ENCODE peak calls at places on chromosome 7, in nine cellular contexts. One of them, this sample, is unnamed.

GRCh38 chr7:92785923-92786322 is 50.5 kb downstream of the CDK6 start:
- DNase-seq in heart right ventricle: no peak
- DNase-seq in effector memory CD4-positive, alpha-beta T cell: no peak
- DNase-seq in fibroblast of the aortic adventitia: peak
- DNase-seq in foreskin fibroblast: no peak
- DNase-seq in kidney: no peak
- DNase-seq in adrenal gland: no peak
- DNase-seq in choroid plexus epithelial cell: peak
- DNase-seq in dorsolateral prefrontal cortex: no peak
- DNase-seq in this sample: no peak

GRCh38 chr7:154231732-154232131 is 179.5 kb downstream of the DPP6 start:
- DNase-seq in foreskin fibroblast: no peak
- DNase-seq in fibroblast of the aortic adventitia: no peak
- DNase-seq in dorsolateral prefrontal cortex: no peak
- DNase-seq in adrenal gland: no peak
- DNase-seq in effector memory CD4-positive, alpha-beta T cell: no peak
- DNase-seq in kidney: no peak
- DNase-seq in choroid plexus epithelial cell: no peak
- DNase-seq in heart right ventricle: no peak
- DNase-seq in this sample: no peak

GRCh38 chr7:63009771-63010170 is 988.9 kb upstream of the ZNF722 start:
- DNase-seq in choroid plexus epithelial cell: no peak
- DNase-seq in foreskin fibroblast: no peak
- DNase-seq in dorsolateral prefrontal cortex: no peak
- DNase-seq in heart right ventricle: no peak
- DNase-seq in fibroblast of the aortic adventitia: no peak
- DNase-seq in adrenal gland: no peak
- DNase-seq in effector memory CD4-positive, alpha-beta T cell: no peak
- DNase-seq in kidney: no peak
- DNase-seq in this sample: no peak

GRCh38 chr7:127708788-127709187 is 56.8 kb downstream of the SND1 start:
- DNase-seq in adrenal gland: peak
- DNase-seq in kidney: no peak
- DNase-seq in fibroblast of the aortic adventitia: peak
- DNase-seq in foreskin fibroblast: peak
- DNase-seq in dorsolateral prefrontal cortex: no peak
- DNase-seq in heart right ventricle: peak
- DNase-seq in choroid plexus epithelial cell: peak
- DNase-seq in effector memory CD4-positive, alpha-beta T cell: peak
- DNase-seq in this sample: peak

GRCh38 chr7:71173955-71174354 is 42.0 kb downstream of the GALNT17 start:
- DNase-seq in foreskin fibroblast: no peak
- DNase-seq in adrenal gland: no peak
- DNase-seq in fibroblast of the aortic adventitia: peak
- DNase-seq in heart right ventricle: peak
- DNase-seq in choroid plexus epithelial cell: peak
- DNase-seq in effector memory CD4-positive, alpha-beta T cell: no peak
- DNase-seq in kidney: no peak
- DNase-seq in dorsolateral prefrontal cortex: no peak
- DNase-seq in this sample: peak

GRCh38 chr7:93697901-93698300 is 123.4 kb upstream of the CALCR start:
- DNase-seq in fibroblast of the aortic adventitia: no peak
- DNase-seq in choroid plexus epithelial cell: no peak
- DNase-seq in heart right ventricle: no peak
- DNase-seq in dorsolateral prefrontal cortex: no peak
- DNase-seq in foreskin fibroblast: no peak
- DNase-seq in kidney: no peak
- DNase-seq in effector memory CD4-positive, alpha-beta T cell: no peak
- DNase-seq in adrenal gland: no peak
- DNase-seq in this sample: no peak

GRCh38 chr7:40133561-40134427 is 628 bp downstream of the MPLKIP start:
- DNase-seq in adrenal gland: no peak
- DNase-seq in heart right ventricle: no peak
- DNase-seq in choroid plexus epithelial cell: peak
- DNase-seq in dorsolateral prefrontal cortex: no peak
- DNase-seq in fibroblast of the aortic adventitia: peak
- DNase-seq in kidney: no peak
- DNase-seq in effector memory CD4-positive, alpha-beta T cell: no peak
- DNase-seq in foreskin fibroblast: no peak
- DNase-seq in this sample: no peak

GRCh38 chr7:131359136-131359776 is 31.6 kb downstream of the MKLN1 start:
- DNase-seq in dorsolateral prefrontal cortex: no peak
- DNase-seq in fibroblast of the aortic adventitia: peak
- DNase-seq in foreskin fibroblast: no peak
- DNase-seq in adrenal gland: no peak
- DNase-seq in choroid plexus epithelial cell: no peak
- DNase-seq in effector memory CD4-positive, alpha-beta T cell: no peak
- DNase-seq in kidney: no peak
- DNase-seq in heart right ventricle: no peak
- DNase-seq in this sample: no peak

GRCh38 chr7:12436126-12436525 is 32.5 kb upstream of the VWDE start:
- DNase-seq in adrenal gland: no peak
- DNase-seq in heart right ventricle: no peak
- DNase-seq in fibroblast of the aortic adventitia: no peak
- DNase-seq in kidney: no peak
- DNase-seq in choroid plexus epithelial cell: no peak
- DNase-seq in foreskin fibroblast: peak
- DNase-seq in dorsolateral prefrontal cortex: no peak
- DNase-seq in effector memory CD4-positive, alpha-beta T cell: no peak
- DNase-seq in this sample: no peak

GRCh38 chr7:28921822-28922221 is 36.3 kb downstream of the TRIL start:
- DNase-seq in heart right ventricle: peak
- DNase-seq in adrenal gland: peak
- DNase-seq in choroid plexus epithelial cell: peak
- DNase-seq in dorsolateral prefrontal cortex: no peak
- DNase-seq in fibroblast of the aortic adventitia: peak
- DNase-seq in foreskin fibroblast: peak
- DNase-seq in kidney: no peak
- DNase-seq in effector memory CD4-positive, alpha-beta T cell: no peak
- DNase-seq in this sample: peak

GRCh38 chr7:121714559-121715303 is 158.2 kb upstream of the PTPRZ1 start:
- DNase-seq in dorsolateral prefrontal cortex: no peak
- DNase-seq in adrenal gland: no peak
- DNase-seq in heart right ventricle: no peak
- DNase-seq in choroid plexus epithelial cell: no peak
- DNase-seq in fibroblast of the aortic adventitia: no peak
- DNase-seq in effector memory CD4-positive, alpha-beta T cell: no peak
- DNase-seq in kidney: no peak
- DNase-seq in foreskin fibroblast: no peak
- DNase-seq in this sample: no peak

GRCh38 chr7:105693576-105693975 is 112.3 kb upstream of the EFCAB10 start:
- DNase-seq in dorsolateral prefrontal cortex: no peak
- DNase-seq in fibroblast of the aortic adventitia: no peak
- DNase-seq in effector memory CD4-positive, alpha-beta T cell: no peak
- DNase-seq in choroid plexus epithelial cell: no peak
- DNase-seq in adrenal gland: no peak
- DNase-seq in foreskin fibroblast: no peak
- DNase-seq in kidney: no peak
- DNase-seq in heart right ventricle: no peak
- DNase-seq in this sample: no peak

GRCh38 chr7:105691692-105692564 is 110.6 kb upstream of the EFCAB10 start:
- DNase-seq in kidney: peak
- DNase-seq in adrenal gland: peak
- DNase-seq in dorsolateral prefrontal cortex: peak
- DNase-seq in effector memory CD4-positive, alpha-beta T cell: peak
- DNase-seq in heart right ventricle: peak
- DNase-seq in choroid plexus epithelial cell: peak
- DNase-seq in foreskin fibroblast: peak
- DNase-seq in fibroblast of the aortic adventitia: peak
- DNase-seq in this sample: peak

GRCh38 chr7:105689093-105689819 is 108.0 kb upstream of the EFCAB10 start:
- DNase-seq in choroid plexus epithelial cell: no peak
- DNase-seq in adrenal gland: no peak
- DNase-seq in heart right ventricle: no peak
- DNase-seq in foreskin fibroblast: no peak
- DNase-seq in dorsolateral prefrontal cortex: no peak
- DNase-seq in kidney: no peak
- DNase-seq in fibroblast of the aortic adventitia: no peak
- DNase-seq in effector memory CD4-positive, alpha-beta T cell: no peak
- DNase-seq in this sample: no peak

GRCh38 chr7:105690286-105690915 is 109.1 kb upstream of the EFCAB10 start:
- DNase-seq in adrenal gland: no peak
- DNase-seq in effector memory CD4-positive, alpha-beta T cell: no peak
- DNase-seq in foreskin fibroblast: no peak
- DNase-seq in dorsolateral prefrontal cortex: no peak
- DNase-seq in heart right ventricle: no peak
- DNase-seq in kidney: no peak
- DNase-seq in fibroblast of the aortic adventitia: no peak
- DNase-seq in choroid plexus epithelial cell: no peak
- DNase-seq in this sample: no peak

GRCh38 chr7:105691029-105691691 is 109.9 kb upstream of the EFCAB10 start:
- DNase-seq in dorsolateral prefrontal cortex: no peak
- DNase-seq in choroid plexus epithelial cell: peak
- DNase-seq in heart right ventricle: peak
- DNase-seq in effector memory CD4-positive, alpha-beta T cell: no peak
- DNase-seq in kidney: no peak
- DNase-seq in foreskin fibroblast: peak
- DNase-seq in adrenal gland: no peak
- DNase-seq in fibroblast of the aortic adventitia: peak
- DNase-seq in this sample: peak
- H3K4me3 ChIP-seq in dorsolateral prefrontal cortex: peak
- H3K4me3 ChIP-seq in choroid plexus epithelial cell: peak
- H3K4me3 ChIP-seq in heart right ventricle: peak
- H3K4me3 ChIP-seq in effector memory CD4-positive, alpha-beta T cell: peak
- H3K4me3 ChIP-seq in kidney: peak
- H3K4me3 ChIP-seq in foreskin fibroblast: peak
- H3K4me3 ChIP-seq in adrenal gland: no peak
- H3K4me3 ChIP-seq in fibroblast of the aortic adventitia: peak
- H3K4me3 ChIP-seq in this sample: peak

GRCh38 chr7:128741491-128741890 is 2.3 kb downstream of the CALU start:
- DNase-seq in effector memory CD4-positive, alpha-beta T cell: no peak
- DNase-seq in heart right ventricle: no peak
- DNase-seq in fibroblast of the aortic adventitia: peak
- DNase-seq in foreskin fibroblast: no peak
- DNase-seq in dorsolateral prefrontal cortex: no peak
- DNase-seq in choroid plexus epithelial cell: no peak
- DNase-seq in adrenal gland: no peak
- DNase-seq in kidney: no peak
- DNase-seq in this sample: no peak

GRCh38 chr7:128742206-128742605 is 3.0 kb downstream of the CALU start:
- DNase-seq in fibroblast of the aortic adventitia: peak
- DNase-seq in foreskin fibroblast: peak
- DNase-seq in kidney: no peak
- DNase-seq in effector memory CD4-positive, alpha-beta T cell: no peak
- DNase-seq in choroid plexus epithelial cell: peak
- DNase-seq in adrenal gland: no peak
- DNase-seq in heart right ventricle: no peak
- DNase-seq in dorsolateral prefrontal cortex: no peak
- DNase-seq in this sample: no peak

GRCh38 chr7:128739990-128740682 is 977 bp downstream of the CALU start:
- DNase-seq in fibroblast of the aortic adventitia: peak
- DNase-seq in choroid plexus epithelial cell: no peak
- DNase-seq in effector memory CD4-positive, alpha-beta T cell: no peak
- DNase-seq in foreskin fibroblast: no peak
- DNase-seq in kidney: no peak
- DNase-seq in adrenal gland: no peak
- DNase-seq in dorsolateral prefrontal cortex: no peak
- DNase-seq in heart right ventricle: no peak
- DNase-seq in this sample: no peak

GRCh38 chr7:128739048-128739962 is at the start of gene CALU:
- DNase-seq in effector memory CD4-positive, alpha-beta T cell: peak
- DNase-seq in foreskin fibroblast: peak
- DNase-seq in heart right ventricle: peak
- DNase-seq in kidney: peak
- DNase-seq in dorsolateral prefrontal cortex: peak
- DNase-seq in adrenal gland: peak
- DNase-seq in choroid plexus epithelial cell: peak
- DNase-seq in fibroblast of the aortic adventitia: peak
- DNase-seq in this sample: peak

GRCh38 chr7:128740996-128741395 is 1.8 kb downstream of the CALU start:
- DNase-seq in choroid plexus epithelial cell: peak
- DNase-seq in foreskin fibroblast: peak
- DNase-seq in kidney: no peak
- DNase-seq in adrenal gland: no peak
- DNase-seq in dorsolateral prefrontal cortex: no peak
- DNase-seq in heart right ventricle: peak
- DNase-seq in fibroblast of the aortic adventitia: peak
- DNase-seq in effector memory CD4-positive, alpha-beta T cell: no peak
- DNase-seq in this sample: no peak
- H3K4me3 ChIP-seq in choroid plexus epithelial cell: peak
- H3K4me3 ChIP-seq in foreskin fibroblast: peak
- H3K4me3 ChIP-seq in kidney: no peak
- H3K4me3 ChIP-seq in adrenal gland: no peak
- H3K4me3 ChIP-seq in dorsolateral prefrontal cortex: peak
- H3K4me3 ChIP-seq in heart right ventricle: peak
- H3K4me3 ChIP-seq in fibroblast of the aortic adventitia: peak
- H3K4me3 ChIP-seq in effector memory CD4-positive, alpha-beta T cell: no peak
- H3K4me3 ChIP-seq in this sample: no peak

DNA sequence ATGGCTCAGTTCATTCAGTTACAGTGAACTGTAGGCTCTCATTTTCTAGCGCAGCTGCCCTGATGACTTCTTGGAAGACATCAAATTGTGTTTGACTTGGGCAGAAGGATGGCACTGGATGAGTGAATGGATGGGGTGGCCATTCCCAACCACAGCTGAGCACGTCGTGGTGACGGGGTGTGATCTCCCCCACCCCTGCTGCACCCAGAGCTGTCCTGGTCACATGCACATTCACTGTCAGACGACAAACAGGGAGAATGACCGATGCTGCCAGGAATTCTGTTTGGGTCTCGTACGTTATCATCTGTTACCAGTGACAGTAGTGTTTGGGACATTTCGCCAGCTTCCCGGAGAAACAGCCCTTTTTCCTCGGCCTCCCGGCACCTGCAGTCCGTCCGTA is 623.2 kb downstream of the SDK1 start:
- DNase-seq in fibroblast of the aortic adventitia: no peak
- DNase-seq in heart right ventricle: no peak
- DNase-seq in dorsolateral prefrontal cortex: no peak
- DNase-seq in choroid plexus epithelial cell: no peak
- DNase-seq in adrenal gland: no peak
- DNase-seq in foreskin fibroblast: no peak
- DNase-seq in kidney: no peak
- DNase-seq in effector memory CD4-positive, alpha-beta T cell: no peak
- DNase-seq in this sample: no peak
- H3K4me3 ChIP-seq in fibroblast of the aortic adventitia: no peak
- H3K4me3 ChIP-seq in heart right ventricle: no peak
- H3K4me3 ChIP-seq in dorsolateral prefrontal cortex: no peak
- H3K4me3 ChIP-seq in choroid plexus epithelial cell: no peak
- H3K4me3 ChIP-seq in adrenal gland: no peak
- H3K4me3 ChIP-seq in foreskin fibroblast: no peak
- H3K4me3 ChIP-seq in kidney: no peak
- H3K4me3 ChIP-seq in effector memory CD4-positive, alpha-beta T cell: no peak
- H3K4me3 ChIP-seq in this sample: no peak

DNA sequence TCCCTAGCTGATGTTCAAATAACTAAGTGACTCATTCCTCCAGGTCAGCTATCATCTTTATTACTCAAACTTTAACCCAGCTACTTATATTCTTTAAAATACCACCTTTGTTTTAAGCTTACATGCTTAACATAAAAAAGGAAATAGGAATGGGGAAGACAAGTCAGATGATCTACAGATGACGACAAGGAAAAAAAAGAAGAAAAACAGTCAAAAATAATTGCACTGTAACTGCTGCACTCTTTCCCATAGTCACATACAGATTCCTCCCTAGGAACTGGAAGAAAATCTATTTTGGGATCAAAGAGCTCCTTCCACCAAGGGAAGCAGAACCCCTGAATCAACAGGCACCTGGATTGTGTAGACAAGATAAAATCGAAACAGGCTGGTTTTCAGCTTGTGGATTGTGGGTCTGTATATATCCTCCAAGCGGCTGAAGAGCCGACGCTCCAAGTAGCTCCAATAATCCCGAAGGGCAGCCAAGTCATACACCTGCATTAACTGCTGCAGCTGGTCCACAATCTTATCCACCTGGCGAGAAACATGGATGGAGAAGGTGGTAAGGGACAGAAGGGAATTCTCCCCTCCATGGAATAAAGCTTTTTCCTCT is 2.0 kb downstream of the WDR91 start:
- DNase-seq in foreskin fibroblast: no peak
- DNase-seq in choroid plexus epithelial cell: no peak
- DNase-seq in heart right ventricle: no peak
- DNase-seq in kidney: no peak
- DNase-seq in effector memory CD4-positive, alpha-beta T cell: no peak
- DNase-seq in dorsolateral prefrontal cortex: no peak
- DNase-seq in adrenal gland: no peak
- DNase-seq in fibroblast of the aortic adventitia: no peak
- DNase-seq in this sample: no peak
- H3K4me3 ChIP-seq in foreskin fibroblast: no peak
- H3K4me3 ChIP-seq in choroid plexus epithelial cell: no peak
- H3K4me3 ChIP-seq in heart right ventricle: no peak
- H3K4me3 ChIP-seq in kidney: peak
- H3K4me3 ChIP-seq in effector memory CD4-positive, alpha-beta T cell: no peak
- H3K4me3 ChIP-seq in dorsolateral prefrontal cortex: peak
- H3K4me3 ChIP-seq in adrenal gland: no peak
- H3K4me3 ChIP-seq in fibroblast of the aortic adventitia: no peak
- H3K4me3 ChIP-seq in this sample: no peak

This sample was measured in uterus.